ENCODE peak calls at places on chromosomes 2 and 18, in nine cellular contexts. One of them, this sample, is unnamed.
A peak's percentile ranks its signal among the peaks of the same experiment; 100 is the strongest.

GRCh38 chr2:69196327-69197117 is 183.5 kb downstream of the ANTXR1 start:
- DNase-seq in GM23248: peak; percentile 97
- DNase-seq in pancreas: no peak
- DNase-seq in aorta: no peak
- DNase-seq in heart left ventricle: no peak
- DNase-seq in PC-3: no peak
- DNase-seq in CD4-positive, alpha-beta T cell: no peak
- DNase-seq in transverse colon: no peak
- DNase-seq in Panc1: no peak
- DNase-seq in this sample: no peak

GRCh38 chr2:25341031-25341727 is 546 bp downstream of the DNMT3A start:
- DNase-seq in GM23248: peak; percentile 39
- DNase-seq in pancreas: no peak
- DNase-seq in aorta: peak; percentile 83
- DNase-seq in heart left ventricle: peak; percentile 55
- DNase-seq in PC-3: no peak
- DNase-seq in CD4-positive, alpha-beta T cell: no peak
- DNase-seq in transverse colon: peak; percentile 34
- DNase-seq in Panc1: no peak
- DNase-seq in this sample: no peak

GRCh38 chr18:68454511-68455228 is 260.2 kb downstream of the TMX3 start:
- DNase-seq in GM23248: peak; percentile 85
- DNase-seq in pancreas: no peak
- DNase-seq in aorta: no peak
- DNase-seq in heart left ventricle: no peak
- DNase-seq in PC-3: peak; percentile 36
- DNase-seq in CD4-positive, alpha-beta T cell: no peak
- DNase-seq in transverse colon: no peak
- DNase-seq in Panc1: no peak
- DNase-seq in this sample: no peak

GRCh38 chr2:237128026-237128703 is 42.5 kb downstream of the COPS8 start:
- DNase-seq in GM23248: peak; percentile 99
- DNase-seq in pancreas: peak; percentile 74
- DNase-seq in aorta: peak; percentile 97
- DNase-seq in heart left ventricle: peak; percentile 86
- DNase-seq in PC-3: peak; percentile 93
- DNase-seq in CD4-positive, alpha-beta T cell: no peak
- DNase-seq in transverse colon: peak; percentile 79
- DNase-seq in Panc1: peak; percentile 89
- DNase-seq in this sample: peak; percentile 98

GRCh38 chr2:120554625-120555032 is 181.0 kb upstream of the GLI2 start:
- DNase-seq in GM23248: no peak
- DNase-seq in pancreas: no peak
- DNase-seq in aorta: no peak
- DNase-seq in heart left ventricle: no peak
- DNase-seq in PC-3: no peak
- DNase-seq in CD4-positive, alpha-beta T cell: no peak
- DNase-seq in transverse colon: no peak
- DNase-seq in Panc1: no peak
- DNase-seq in this sample: no peak

GRCh38 chr18:44783371-44783770 is 102.7 kb downstream of the SETBP1 start:
- DNase-seq in GM23248: no peak
- DNase-seq in pancreas: no peak
- DNase-seq in aorta: no peak
- DNase-seq in heart left ventricle: no peak
- DNase-seq in PC-3: no peak
- DNase-seq in CD4-positive, alpha-beta T cell: no peak
- DNase-seq in transverse colon: no peak
- DNase-seq in Panc1: no peak
- DNase-seq in this sample: no peak

GRCh38 chr18:36672437-36673344 is 156.1 kb downstream of the TPGS2 start:
- DNase-seq in GM23248: peak; percentile 73
- DNase-seq in pancreas: no peak
- DNase-seq in aorta: no peak
- DNase-seq in heart left ventricle: no peak
- DNase-seq in PC-3: peak; percentile 25
- DNase-seq in CD4-positive, alpha-beta T cell: no peak
- DNase-seq in transverse colon: peak; percentile 28
- DNase-seq in Panc1: no peak
- DNase-seq in this sample: peak; percentile 71

GRCh38 chr2:8922431-8922830 is 81.1 kb downstream of the MBOAT2 start:
- DNase-seq in GM23248: peak; percentile 32
- DNase-seq in pancreas: no peak
- DNase-seq in aorta: no peak
- DNase-seq in heart left ventricle: no peak
- DNase-seq in PC-3: no peak
- DNase-seq in CD4-positive, alpha-beta T cell: no peak
- DNase-seq in transverse colon: no peak
- DNase-seq in Panc1: no peak
- DNase-seq in this sample: no peak

GRCh38 chr2:138718405-138718804 is 61.8 kb downstream of the NXPH2 start:
- DNase-seq in GM23248: no peak
- DNase-seq in pancreas: no peak
- DNase-seq in aorta: no peak
- DNase-seq in heart left ventricle: no peak
- DNase-seq in PC-3: no peak
- DNase-seq in CD4-positive, alpha-beta T cell: no peak
- DNase-seq in transverse colon: no peak
- DNase-seq in Panc1: no peak
- DNase-seq in this sample: no peak

GRCh38 chr18:76371804-76372203 is 123.2 kb downstream of the ZNF516 start:
- DNase-seq in GM23248: no peak
- DNase-seq in pancreas: no peak
- DNase-seq in aorta: peak; percentile 62
- DNase-seq in heart left ventricle: no peak
- DNase-seq in PC-3: no peak
- DNase-seq in CD4-positive, alpha-beta T cell: no peak
- DNase-seq in transverse colon: no peak
- DNase-seq in Panc1: no peak
- DNase-seq in this sample: no peak

GRCh38 chr18:75211721-75212625 is 1.4 kb downstream of the TSHZ1 start:
- DNase-seq in GM23248: peak; percentile 54
- DNase-seq in pancreas: peak; percentile 54
- DNase-seq in aorta: peak; percentile 83
- DNase-seq in heart left ventricle: peak; percentile 66
- DNase-seq in PC-3: peak; percentile 25
- DNase-seq in CD4-positive, alpha-beta T cell: no peak
- DNase-seq in transverse colon: peak; percentile 39
- DNase-seq in Panc1: no peak
- DNase-seq in this sample: no peak

DNA sequence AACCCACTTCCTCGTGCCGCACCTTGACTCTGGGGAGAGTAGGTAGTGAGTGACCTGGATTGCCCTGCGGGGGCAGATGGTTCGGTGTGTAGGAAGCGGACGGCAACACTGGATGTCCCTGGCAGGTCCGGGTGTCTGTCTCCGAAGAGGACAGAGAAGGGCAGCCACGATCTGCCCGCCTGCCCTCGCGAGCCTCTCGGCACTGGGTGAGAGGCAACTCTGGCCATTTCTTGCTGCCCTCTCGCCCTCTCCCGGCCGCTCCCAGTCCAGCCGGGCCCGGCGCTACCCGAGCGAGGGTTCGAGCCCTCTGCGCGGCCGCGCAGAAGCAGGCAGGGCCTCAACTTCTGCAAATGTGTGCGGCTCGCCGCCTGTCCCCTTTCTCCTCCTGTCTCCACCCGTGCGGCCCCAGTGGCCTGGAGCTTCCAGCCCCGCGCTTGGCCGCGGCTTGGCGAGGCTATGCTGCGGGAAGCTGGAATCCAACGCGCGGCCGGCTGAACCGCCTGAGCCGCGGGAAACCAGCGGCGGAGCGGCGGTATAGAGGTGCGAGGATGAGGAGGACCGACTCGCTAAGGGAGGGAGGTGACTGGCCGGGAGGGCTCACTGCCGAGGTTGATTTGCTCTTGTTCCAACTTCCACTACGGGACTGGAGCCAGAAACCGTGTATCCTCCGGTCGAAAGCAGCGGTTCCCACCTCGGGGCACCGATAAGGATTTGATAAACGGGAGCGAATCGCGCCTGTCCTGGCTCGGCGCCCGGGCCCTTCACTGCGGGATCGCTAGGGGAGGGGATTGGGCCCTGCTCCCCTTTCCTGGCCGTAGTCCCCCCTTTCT is 1.5 kb downstream of the EPAS1 start:
- DNase-seq in GM23248: peak; percentile 74
- DNase-seq in pancreas: peak; percentile 78
- DNase-seq in aorta: peak; percentile 86
- DNase-seq in heart left ventricle: peak; percentile 76
- DNase-seq in PC-3: peak; percentile 42
- DNase-seq in CD4-positive, alpha-beta T cell: no peak
- DNase-seq in transverse colon: peak; percentile 56
- DNase-seq in Panc1: no peak
- DNase-seq in this sample: peak; percentile 80
- H3K27me3 ChIP-seq in GM23248: no peaks in the 10 kb centered on the region
- H3K27me3 ChIP-seq in pancreas: no peaks in the 10 kb centered on the region
- H3K27me3 ChIP-seq in aorta: no peaks in the 10 kb centered on the region
- H3K27me3 ChIP-seq in heart left ventricle: no peaks in the 10 kb centered on the region
- H3K27me3 ChIP-seq in PC-3: no peaks in the 10 kb centered on the region
- H3K27me3 ChIP-seq in CD4-positive, alpha-beta T cell: peaks cover 45% of the 10 kb centered on the region
- H3K27me3 ChIP-seq in transverse colon: no peaks in the 10 kb centered on the region
- H3K27me3 ChIP-seq in Panc1: no peaks in the 10 kb centered on the region
- H3K27me3 ChIP-seq in this sample: no peaks in the 10 kb centered on the region

GRCh38 chr2:156892449-156893335 is 364.8 kb upstream of the GALNT5 start:
- DNase-seq in GM23248: peak; percentile 49
- DNase-seq in pancreas: no peak
- DNase-seq in aorta: no peak
- DNase-seq in heart left ventricle: no peak
- DNase-seq in PC-3: peak; percentile 83
- DNase-seq in CD4-positive, alpha-beta T cell: no peak
- DNase-seq in transverse colon: no peak
- DNase-seq in Panc1: peak; percentile 30
- DNase-seq in this sample: no peak
- H3K27me3 ChIP-seq in GM23248: no peaks in the 10 kb centered on the region
- H3K27me3 ChIP-seq in pancreas: no peaks in the 10 kb centered on the region
- H3K27me3 ChIP-seq in aorta: no peaks in the 10 kb centered on the region
- H3K27me3 ChIP-seq in heart left ventricle: no peaks in the 10 kb centered on the region
- H3K27me3 ChIP-seq in PC-3: no peaks in the 10 kb centered on the region
- H3K27me3 ChIP-seq in CD4-positive, alpha-beta T cell: peaks cover 33% of the 10 kb centered on the region
- H3K27me3 ChIP-seq in transverse colon: no peaks in the 10 kb centered on the region
- H3K27me3 ChIP-seq in Panc1: no peaks in the 10 kb centered on the region
- H3K27me3 ChIP-seq in this sample: peaks cover 8% of the 10 kb centered on the region

GRCh38 chr2:202669841-202670240 is 35.1 kb downstream of the FAM117B start:
- DNase-seq in GM23248: no peak
- DNase-seq in pancreas: no peak
- DNase-seq in aorta: no peak
- DNase-seq in heart left ventricle: no peak
- DNase-seq in PC-3: no peak
- DNase-seq in CD4-positive, alpha-beta T cell: no peak
- DNase-seq in transverse colon: no peak
- DNase-seq in Panc1: no peak
- DNase-seq in this sample: no peak

DNA sequence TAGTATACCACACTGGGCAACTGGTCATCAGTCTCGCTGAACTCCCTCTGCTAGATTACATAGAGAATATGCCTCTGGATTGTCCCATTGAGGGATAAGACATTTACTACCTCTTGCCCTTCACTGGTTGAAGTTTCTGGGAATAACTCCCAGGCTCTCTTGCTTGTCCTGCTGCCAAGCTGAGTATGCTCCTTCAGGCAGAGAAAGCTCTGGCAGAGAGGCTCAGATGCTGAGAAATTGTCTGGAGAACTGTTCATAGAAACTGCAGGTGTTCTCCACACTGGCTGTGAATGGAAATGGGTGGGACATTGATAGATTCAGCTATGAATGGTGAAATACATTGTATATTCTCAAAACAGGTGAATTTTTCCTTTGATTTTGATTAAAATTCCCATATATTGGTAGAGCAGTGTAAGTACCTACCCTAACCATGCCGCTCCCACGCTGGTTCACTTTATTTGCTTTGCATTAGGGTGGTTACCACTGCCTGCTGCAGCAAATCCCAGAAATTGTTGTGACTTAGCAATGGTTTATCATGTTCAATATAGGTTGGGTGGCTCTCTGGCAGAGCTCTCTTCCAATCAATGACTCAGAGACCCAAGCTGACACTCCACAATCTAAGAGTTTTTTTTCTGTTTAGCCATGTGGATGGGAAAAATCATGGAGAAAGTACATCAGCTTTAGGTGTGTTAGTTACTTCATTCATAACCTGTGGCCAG is 36.7 kb downstream of the FAM117B start:
- DNase-seq in GM23248: no peak
- DNase-seq in pancreas: no peak
- DNase-seq in aorta: no peak
- DNase-seq in heart left ventricle: no peak
- DNase-seq in PC-3: no peak
- DNase-seq in CD4-positive, alpha-beta T cell: no peak
- DNase-seq in transverse colon: no peak
- DNase-seq in Panc1: no peak
- DNase-seq in this sample: no peak
- H3K27me3 ChIP-seq in GM23248: no peaks in the 10 kb centered on the region
- H3K27me3 ChIP-seq in pancreas: no peaks in the 10 kb centered on the region
- H3K27me3 ChIP-seq in aorta: no peaks in the 10 kb centered on the region
- H3K27me3 ChIP-seq in heart left ventricle: no peaks in the 10 kb centered on the region
- H3K27me3 ChIP-seq in PC-3: no peaks in the 10 kb centered on the region
- H3K27me3 ChIP-seq in CD4-positive, alpha-beta T cell: no peaks in the 10 kb centered on the region
- H3K27me3 ChIP-seq in transverse colon: no peaks in the 10 kb centered on the region
- H3K27me3 ChIP-seq in Panc1: no peaks in the 10 kb centered on the region
- H3K27me3 ChIP-seq in this sample: no peaks in the 10 kb centered on the region

GRCh38 chr2:219032051-219032745 is 9.1 kb downstream of the CFAP65 start:
- DNase-seq in GM23248: no peak
- DNase-seq in pancreas: no peak
- DNase-seq in aorta: peak; percentile 56
- DNase-seq in heart left ventricle: no peak
- DNase-seq in PC-3: no peak
- DNase-seq in CD4-positive, alpha-beta T cell: no peak
- DNase-seq in transverse colon: no peak
- DNase-seq in Panc1: no peak
- DNase-seq in this sample: no peak

GRCh38 chr2:219037783-219038549 is 3.4 kb downstream of the CFAP65 start:
- DNase-seq in GM23248: no peak
- DNase-seq in pancreas: no peak
- DNase-seq in aorta: peak; percentile 45
- DNase-seq in heart left ventricle: no peak
- DNase-seq in PC-3: peak; percentile 87
- DNase-seq in CD4-positive, alpha-beta T cell: no peak
- DNase-seq in transverse colon: peak; percentile 33
- DNase-seq in Panc1: no peak
- DNase-seq in this sample: no peak

GRCh38 chr2:219035942-219036341 is 5.4 kb downstream of the CFAP65 start:
- DNase-seq in GM23248: no peak
- DNase-seq in pancreas: no peak
- DNase-seq in aorta: peak; percentile 45
- DNase-seq in heart left ventricle: no peak
- DNase-seq in PC-3: no peak
- DNase-seq in CD4-positive, alpha-beta T cell: no peak
- DNase-seq in transverse colon: no peak
- DNase-seq in Panc1: no peak
- DNase-seq in this sample: no peak

GRCh38 chr2:219031005-219031738 is 10.1 kb downstream of the CFAP65 start:
- DNase-seq in GM23248: no peak
- DNase-seq in pancreas: no peak
- DNase-seq in aorta: peak; percentile 62
- DNase-seq in heart left ventricle: no peak
- DNase-seq in PC-3: no peak
- DNase-seq in CD4-positive, alpha-beta T cell: no peak
- DNase-seq in transverse colon: no peak
- DNase-seq in Panc1: no peak
- DNase-seq in this sample: no peak

DNA sequence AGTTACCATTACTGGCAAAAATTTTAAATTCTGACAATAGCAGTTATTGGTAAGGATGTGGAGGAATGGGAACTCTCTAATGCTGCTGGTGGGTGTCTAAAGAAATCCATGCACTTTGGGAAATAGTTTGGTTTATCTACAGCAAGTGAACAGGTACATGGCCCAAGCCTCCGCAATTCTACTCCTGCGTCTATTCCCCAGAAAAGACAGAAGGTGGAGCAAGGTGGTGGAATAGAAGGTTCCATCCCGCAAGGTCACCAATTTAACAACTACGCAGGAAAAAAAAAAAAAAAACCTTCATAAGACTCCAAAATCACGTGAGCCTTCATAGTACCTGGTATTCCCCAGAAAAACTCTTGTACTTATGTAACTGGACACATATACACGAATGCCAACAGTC is 6.5 kb downstream of the CFAP65 start:
- DNase-seq in GM23248: no peak
- DNase-seq in pancreas: no peak
- DNase-seq in aorta: no peak
- DNase-seq in heart left ventricle: no peak
- DNase-seq in PC-3: no peak
- DNase-seq in CD4-positive, alpha-beta T cell: no peak
- DNase-seq in transverse colon: no peak
- DNase-seq in Panc1: no peak
- DNase-seq in this sample: no peak
- H3K27me3 ChIP-seq in GM23248: peaks cover 50% of the 10 kb centered on the region
- H3K27me3 ChIP-seq in pancreas: no peaks in the 10 kb centered on the region
- H3K27me3 ChIP-seq in aorta: no peaks in the 10 kb centered on the region
- H3K27me3 ChIP-seq in heart left ventricle: peaks cover 11% of the 10 kb centered on the region
- H3K27me3 ChIP-seq in PC-3: no peaks in the 10 kb centered on the region
- H3K27me3 ChIP-seq in CD4-positive, alpha-beta T cell: peaks cover 38% of the 10 kb centered on the region
- H3K27me3 ChIP-seq in transverse colon: peaks cover 18% of the 10 kb centered on the region
- H3K27me3 ChIP-seq in Panc1: peaks cover 2% of the 10 kb centered on the region
- H3K27me3 ChIP-seq in this sample: no peaks in the 10 kb centered on the region

This sample was measured in tibial artery.